ENCODE peak calls at places on chromosome 5, in eight cellular contexts. Q, D, S, V, A, T, Y and B are unnamed samples.

GRCh38 chr5:53321721-53322120 is 158.7 kb upstream of the FST start:
- DNase-seq in Q (no peak), D (no peak), S (no peak), V (no peak), A (no peak), T (no peak), Y (no peak), B (no peak)

GRCh38 chr5:93583799-93584530 is 943 bp downstream of the NR2F1 start:
- DNase-seq in Q (peak), D (no peak), S (no peak), V (peak), A (peak), T (peak), Y (no peak), B (no peak)

GRCh38 chr5:126373621-126374416 is 49.4 kb upstream of the GRAMD2B start:
- DNase-seq in Q (no peak), D (peak), S (no peak), V (peak), A (no peak), T (no peak), Y (no peak), B (no peak)

GRCh38 chr5:36876965-36877666 is 547 bp downstream of the NIPBL start:
- DNase-seq in Q (peak), D (peak), S (peak), V (peak), A (peak), T (peak), Y (peak), B (no peak)

GRCh38 chr5:172540099-172540870 is 86.0 kb upstream of the SH3PXD2B start:
- DNase-seq in Q (no peak), D (peak), S (no peak), V (no peak), A (no peak), T (no peak), Y (peak), B (no peak)

GRCh38 chr5:149745-150450 is 41.4 kb upstream of the LRRC14B start:
- DNase-seq in Q (peak), D (no peak), S (no peak), V (no peak), A (no peak), T (no peak), Y (no peak), B (no peak)

GRCh38 chr5:10737880-10738279 is 23.2 kb downstream of the DAP start:
- DNase-seq in Q (no peak), D (no peak), S (no peak), V (no peak), A (no peak), T (no peak), Y (no peak), B (no peak)

GRCh38 chr5:83895860-83896259 is 175.2 kb upstream of the HAPLN1 start:
- DNase-seq in Q (no peak), D (no peak), S (no peak), V (no peak), A (no peak), T (no peak), Y (no peak), B (no peak)

GRCh38 chr5:3592298-3592697 is 3.3 kb upstream of the IRX1 start:
- DNase-seq in Q (no peak), D (no peak), S (no peak), V (no peak), A (peak), T (no peak), Y (no peak), B (no peak)

GRCh38 chr5:147558826-147559225 is 49.0 kb upstream of the DPYSL3 start:
- DNase-seq in Q (peak), D (peak), S (peak), V (peak), A (peak), T (peak), Y (peak), B (no peak)

GRCh38 chr5:157926171-157926671 is 67.3 kb upstream of the CLINT1 start:
- DNase-seq in Q (no peak), D (peak), S (no peak), V (no peak), A (no peak), T (no peak), Y (no peak), B (no peak)

GRCh38 chr5:36897616-36898015 is 21.0 kb downstream of the NIPBL start:
- DNase-seq in Q (peak), D (no peak), S (no peak), V (peak), A (no peak), T (no peak), Y (no peak), B (no peak)

GRCh38 chr5:140012443-140012842 is 30.7 kb downstream of the NRG2 start:
- DNase-seq in Q (no peak), D (no peak), S (no peak), V (no peak), A (no peak), T (no peak), Y (no peak), B (no peak)

GRCh38 chr5:58261605-58262004 is 198.3 kb downstream of the PLK2 start:
- DNase-seq in Q (peak), D (no peak), S (no peak), V (peak), A (no peak), T (no peak), Y (peak), B (no peak)

GRCh38 chr5:98581416-98581999 is 192.0 kb upstream of the RGMB start:
- DNase-seq in Q (peak), D (no peak), S (no peak), V (peak), A (no peak), T (no peak), Y (no peak), B (peak)

GRCh38 chr5:180915924-180916323 is 17.0 kb downstream of the BTNL8 start:
- DNase-seq in Q (no peak), D (no peak), S (no peak), V (no peak), A (no peak), T (no peak), Y (no peak), B (no peak)

GRCh38 chr5:144189800-144190429 is 19.2 kb downstream of the KCTD16 start:
- DNase-seq in Q (peak), D (peak), S (peak), V (peak), A (peak), T (no peak), Y (no peak), B (peak)

GRCh38 chr5:172896465-172896864 is 62.4 kb downstream of the ERGIC1 start:
- DNase-seq in Q (no peak), D (no peak), S (no peak), V (no peak), A (no peak), T (no peak), Y (no peak), B (no peak)

GRCh38 chr5:1330847-1331831 is 13.8 kb downstream of the CLPTM1L start:
- DNase-seq in Q (no peak), D (no peak), S (peak), V (no peak), A (no peak), T (no peak), Y (no peak), B (no peak)

GRCh38 chr5:378301-378891 is 56.9 kb downstream of the AHRR start:
- DNase-seq in Q (peak), D (peak), S (peak), V (peak), A (peak), T (no peak), Y (no peak), B (no peak)

GRCh38 chr5:180639743-180640300 is 9.6 kb downstream of the FLT4 start:
- DNase-seq in Q (no peak), D (no peak), S (peak), V (no peak), A (no peak), T (no peak), Y (peak), B (no peak)

GRCh38 chr5:79510638-79511037 is 3.3 kb downstream of the HOMER1 start:
- DNase-seq in Q (no peak), D (no peak), S (no peak), V (no peak), A (no peak), T (peak), Y (peak), B (no peak)

GRCh38 chr5:161847896-161848510 is at the start of gene GABRA1:
- DNase-seq in Q (no peak), D (no peak), S (no peak), V (no peak), A (no peak), T (no peak), Y (no peak), B (no peak)

GRCh38 chr5:96256795-96257470 is 176.1 kb downstream of the PCSK1 start:
- DNase-seq in Q (peak), D (peak), S (peak), V (peak), A (no peak), T (no peak), Y (no peak), B (no peak)

GRCh38 chr5:51326844-51327243 is 56.4 kb upstream of the ISL1 start:
- DNase-seq in Q (no peak), D (no peak), S (no peak), V (no peak), A (no peak), T (no peak), Y (no peak), B (no peak)
- TF ChIP-seq CTCF in Q (no peak), D (no peak), S (no peak), V (no peak), A (no peak), T (no peak), Y (no peak), B (no peak)

GRCh38 chr5:2486373-2486772 is 265.1 kb downstream of the IRX2 start:
- DNase-seq in Q (no peak), D (no peak), S (no peak), V (no peak), A (no peak), T (no peak), Y (no peak), B (no peak)
- TF ChIP-seq CTCF in Q (no peak), D (no peak), S (no peak), V (no peak), A (no peak), T (no peak), Y (no peak), B (no peak)

DNA sequence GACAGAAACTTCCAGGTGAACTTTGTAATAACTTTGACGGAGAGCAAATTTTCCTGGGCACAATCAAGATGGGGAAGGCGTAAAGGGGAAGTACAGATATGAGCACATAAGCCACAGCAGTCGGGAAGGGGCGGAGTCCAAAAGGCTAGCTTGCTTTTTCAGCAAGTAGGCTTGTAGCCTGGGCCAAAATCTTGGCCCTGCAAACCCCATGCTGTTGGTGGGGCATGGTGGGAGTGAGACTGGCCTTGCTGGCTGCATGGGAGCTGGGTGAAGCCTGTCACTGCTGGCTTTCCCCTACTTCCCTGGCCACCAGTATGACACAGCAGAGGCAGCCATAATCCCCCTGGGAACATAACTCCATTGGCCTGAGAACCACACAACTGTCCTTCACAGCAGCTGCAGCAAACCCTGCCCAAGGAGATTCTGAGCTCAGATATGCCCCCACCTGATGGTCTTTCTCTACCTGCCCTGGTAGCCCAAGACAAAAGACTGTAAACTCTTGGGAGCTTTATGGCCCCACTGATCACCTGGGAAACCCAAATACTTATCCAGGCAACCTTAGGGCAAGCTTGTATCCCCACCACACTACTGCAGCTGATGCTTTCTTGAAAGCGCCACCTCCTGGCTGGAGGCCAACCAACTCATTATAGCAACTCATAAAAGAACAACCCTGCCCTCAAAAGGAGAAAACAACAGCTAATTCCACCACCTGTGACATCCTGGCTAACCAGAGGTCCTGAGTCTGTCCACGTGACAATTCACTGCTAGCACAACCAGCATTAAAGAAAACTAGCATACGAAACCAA is 24.0 kb downstream of the DCTN4 start:
- DNase-seq in Q (no peak), D (peak), S (peak), V (no peak), A (peak), T (peak), Y (peak), B (no peak)
- TF ChIP-seq CTCF in Q (no peak), D (no peak), S (no peak), V (no peak), A (no peak), T (no peak), Y (no peak), B (no peak)

DNA sequence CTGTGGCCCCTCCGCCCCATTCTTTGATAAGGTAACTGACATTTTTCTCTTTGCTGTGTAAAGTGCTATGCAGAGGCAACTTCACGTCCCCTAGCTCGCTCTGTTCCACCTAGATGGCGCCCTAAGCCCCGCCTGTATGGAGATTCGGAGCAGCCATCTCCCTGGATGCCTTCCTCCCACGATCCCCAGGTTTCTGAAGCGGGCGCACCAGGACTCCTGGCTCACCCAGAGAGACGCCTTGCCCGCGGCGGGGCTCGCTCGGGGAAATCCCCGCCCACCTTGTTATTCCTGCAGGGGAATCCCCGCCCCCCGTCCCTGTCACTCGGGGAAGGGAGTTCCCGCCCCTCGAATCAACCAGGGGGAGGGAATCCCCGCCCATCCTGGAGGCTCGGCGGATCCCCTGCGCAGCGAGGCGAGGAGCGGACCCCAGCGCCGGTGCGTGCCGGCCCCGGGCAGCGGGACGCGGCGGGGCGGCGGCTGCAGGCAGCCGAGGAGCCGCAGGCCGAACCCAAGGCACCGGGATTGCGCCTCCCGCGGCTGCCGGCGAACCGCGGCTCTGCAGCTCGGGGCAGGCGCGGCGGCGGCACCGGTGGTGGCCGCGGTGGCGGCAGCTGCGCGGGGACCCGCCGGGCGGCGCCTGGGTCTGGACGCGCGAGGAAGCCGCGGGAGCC is at the start of gene PDZD2:
- DNase-seq in Q (peak), D (peak), S (peak), V (peak), A (peak), T (peak), Y (peak), B (no peak)
- TF ChIP-seq CTCF in Q (peak), D (no peak), S (no peak), V (peak), A (peak), T (peak), Y (no peak), B (peak)